ENCODE peak calls at places on chromosomes 3 and 15, in five cellular contexts. U is AG09319, V is mesothelial cell of epicardium, I is endothelial cell, Z is colonic mucosa. W is an unnamed sample.

GRCh38 chr15:65887565-65887964 is 18.3 kb downstream of the RAB11A start:
- DNase-seq in I (no peak), Z (no peak), U (no peak), V (no peak), W (no peak)

GRCh38 chr15:27017168-27017809 is 46.3 kb downstream of the GABRG3 start:
- DNase-seq in V (no peak), I (peak), Z (no peak), U (peak), W (no peak)

GRCh38 chr3:46998852-46999515 is 19.5 kb downstream of the NBEAL2 start:
- DNase-seq in I (no peak), V (no peak), U (no peak), Z (no peak), W (no peak)

GRCh38 chr3:45204136-45204535 is 22.0 kb downstream of the TMEM158 start:
- DNase-seq in I (no peak), Z (no peak), V (no peak), U (no peak), W (no peak)

GRCh38 chr3:107600784-107601183 is 78.0 kb downstream of the BBX start:
- DNase-seq in I (no peak), V (no peak), Z (no peak), U (no peak), W (no peak)

GRCh38 chr3:188595890-188596376 is 442.0 kb downstream of the LPP start:
- DNase-seq in U (peak), V (no peak), I (no peak), Z (no peak), W (no peak)

GRCh38 chr3:156307704-156308103 is 187.3 kb downstream of the KCNAB1 start:
- DNase-seq in U (peak), V (no peak), Z (peak), I (no peak), W (no peak)

GRCh38 chr15:101014276-101014675 is 95.1 kb downstream of the LRRK1 start:
- DNase-seq in I (no peak), Z (peak), V (no peak), U (no peak), W (peak)

GRCh38 chr3:53668872-53669271 is 174.5 kb downstream of the CACNA1D start:
- DNase-seq in U (no peak), V (no peak), Z (no peak), I (no peak), W (no peak)

GRCh38 chr3:62703423-62704167 is 171.6 kb downstream of the CADPS start:
- DNase-seq in Z (no peak), U (no peak), V (no peak), I (no peak), W (no peak)

GRCh38 chr15:90174140-90174891 is 26.8 kb upstream of the SEMA4B start:
- DNase-seq in U (no peak), I (no peak), V (no peak), Z (peak), W (no peak)

GRCh38 chr3:46579756-46580286 is 13.7 kb upstream of the LRRC2 start:
- DNase-seq in Z (no peak), I (no peak), U (no peak), V (no peak), W (no peak)

GRCh38 chr3:36795622-36796021 is 31.3 kb upstream of the DCLK3 start:
- DNase-seq in U (no peak), Z (no peak), V (no peak), I (no peak), W (no peak)

GRCh38 chr15:58501006-58501405 is 69.2 kb downstream of the LIPC start:
- DNase-seq in V (no peak), I (no peak), U (no peak), Z (no peak), W (no peak)

GRCh38 chr3:110589381-110589780 is 482.2 kb upstream of the NECTIN3 start:
- DNase-seq in I (no peak), U (no peak), V (no peak), Z (no peak), W (no peak)

GRCh38 chr3:45060165-45060897 is 34.2 kb downstream of the CLEC3B start:
- DNase-seq in V (no peak), U (no peak), I (no peak), Z (no peak), W (no peak)

DNA sequence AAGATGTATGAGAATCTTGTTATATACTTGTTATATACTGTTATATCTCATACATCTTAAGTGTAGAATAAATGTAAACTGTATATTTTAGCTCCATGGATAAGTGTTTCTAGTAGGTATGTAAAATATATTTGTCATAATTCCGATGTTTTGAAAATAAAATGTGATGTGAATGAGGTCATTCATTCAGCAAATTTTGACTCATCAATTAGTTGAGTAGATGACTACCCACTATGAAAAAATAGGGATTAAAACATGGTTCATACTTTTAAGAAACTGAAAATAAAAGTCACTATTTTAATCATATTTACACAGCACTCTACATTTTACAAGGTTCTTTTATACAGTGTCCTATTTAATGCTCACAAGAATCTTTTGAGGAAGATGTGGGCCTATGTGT is 28.4 kb upstream of the CNTN3 start:
- DNase-seq in Z (no peak), I (no peak), U (no peak), V (no peak), W (no peak)
- TF ChIP-seq CTCF in Z (no peak), I (no peak), U (no peak), V (no peak), W (no peak)

GRCh38 chr3:11162401-11163345 is 8.4 kb downstream of the HRH1 start:
- DNase-seq in U (no peak), Z (no peak), V (no peak), I (no peak), W (no peak)

GRCh38 chr3:11156026-11156410 is 1.7 kb downstream of the HRH1 start:
- DNase-seq in Z (no peak), V (no peak), I (no peak), U (no peak), W (no peak)

GRCh38 chr3:11161666-11162065 is 7.4 kb downstream of the HRH1 start:
- DNase-seq in U (no peak), V (no peak), Z (no peak), I (no peak), W (no peak)

GRCh38 chr3:11157406-11157805 is 3.1 kb downstream of the HRH1 start:
- DNase-seq in I (no peak), V (no peak), Z (no peak), U (no peak), W (no peak)

GRCh38 chr3:11159421-11159904 is 5.2 kb downstream of the HRH1 start:
- DNase-seq in I (no peak), Z (peak), U (peak), V (no peak), W (no peak)
- TF ChIP-seq CTCF in I (no peak), Z (no peak), U (peak), V (no peak), W (no peak)

GRCh38 chr3:85321892-85322291 is 363.1 kb downstream of the CADM2 start:
- DNase-seq in I (no peak), U (no peak), V (no peak), Z (no peak), W (no peak)
- TF ChIP-seq CTCF in I (no peak), U (no peak), V (no peak), Z (no peak), W (no peak)

DNA sequence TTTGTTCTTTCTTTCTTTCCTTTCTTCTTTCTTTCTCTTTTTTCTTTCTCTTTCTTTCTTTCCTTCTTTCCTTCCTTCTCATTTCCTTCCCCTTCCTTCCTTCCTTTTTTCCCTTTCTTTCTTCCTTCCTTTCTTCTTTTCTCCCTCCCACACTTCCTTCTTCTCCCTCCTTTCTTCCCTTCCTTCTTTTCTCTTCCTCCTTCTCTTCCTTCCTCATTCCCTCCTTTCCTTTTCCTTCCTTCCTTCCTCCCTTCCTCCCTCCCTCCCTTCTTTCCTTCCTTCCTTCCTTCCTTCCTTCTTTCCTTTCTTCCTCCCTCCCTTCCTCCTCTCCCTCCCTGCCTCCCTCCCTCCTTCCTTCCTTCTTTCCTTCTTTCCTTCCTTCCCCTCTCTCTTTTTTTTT is 755.7 kb upstream of the GRM7 start:
- DNase-seq in U (no peak), V (no peak), Z (no peak), I (no peak), W (no peak)
- TF ChIP-seq CTCF in U (no peak), V (no peak), Z (no peak), I (no peak), W (no peak)

GRCh38 chr3:33146791-33147445 is 33.1 kb downstream of the CRTAP start:
- DNase-seq in U (no peak), V (no peak), Z (no peak), I (no peak), W (no peak)
- TF ChIP-seq CTCF in U (no peak), V (no peak), Z (no peak), I (no peak), W (peak)

GRCh38 chr3:65669163-65669875 is 369.4 kb downstream of the MAGI1 start:
- DNase-seq in Z (no peak), I (no peak), U (peak), V (no peak), W (no peak)
- TF ChIP-seq CTCF in Z (no peak), I (no peak), U (no peak), V (no peak), W (no peak)

DNA sequence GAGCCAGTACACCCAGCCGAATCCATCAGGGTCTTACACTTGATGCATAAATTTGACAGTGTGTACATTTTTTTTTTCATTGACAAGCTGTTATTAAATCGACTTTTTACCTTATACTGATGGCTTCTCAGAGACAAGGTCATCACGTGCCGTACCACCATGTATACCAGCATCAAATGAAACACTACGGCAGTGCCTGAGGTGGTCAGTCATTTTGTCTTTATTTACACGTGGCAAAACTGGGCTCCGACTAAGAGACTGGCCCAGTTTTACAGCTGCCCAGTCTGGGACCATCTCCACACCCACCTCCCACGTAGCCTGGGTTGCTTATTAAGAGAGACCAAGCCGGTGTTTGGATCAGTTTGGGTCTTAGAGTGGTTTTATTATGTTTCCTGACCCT is 57.4 kb downstream of the TMEM266 start:
- DNase-seq in V (no peak), I (no peak), Z (no peak), U (no peak), W (no peak)
- TF ChIP-seq CTCF in V (no peak), I (no peak), Z (no peak), U (no peak), W (no peak)

DNA sequence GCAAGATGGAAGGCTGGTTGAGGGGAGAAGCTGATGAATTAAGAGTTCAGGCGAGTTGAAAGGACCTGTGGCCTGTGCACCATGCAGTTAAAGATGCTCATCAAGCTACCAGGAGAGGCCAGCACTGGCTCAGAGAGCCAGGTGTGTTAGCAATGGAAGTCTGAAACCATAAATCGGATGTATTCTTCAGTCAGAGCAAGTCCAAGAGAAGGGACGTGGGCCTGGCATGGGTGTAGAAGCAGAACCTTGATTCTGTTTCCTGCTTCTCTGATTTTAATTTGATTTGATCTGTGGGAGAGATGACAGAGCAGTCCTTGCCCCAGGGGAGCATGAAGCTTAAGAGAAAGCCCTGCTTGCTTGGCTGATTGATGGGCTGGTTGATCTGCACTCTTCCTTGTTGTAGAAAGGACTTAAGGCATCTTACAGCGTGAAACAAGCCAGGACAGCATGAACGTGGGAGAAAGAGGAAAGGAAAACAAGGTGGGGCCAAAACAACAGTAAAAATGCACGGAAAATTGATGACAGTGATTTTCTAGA is 10.9 kb downstream of the TM6SF1 start:
- DNase-seq in U (no peak), V (no peak), Z (no peak), I (no peak), W (no peak)
- TF ChIP-seq CTCF in U (no peak), V (no peak), Z (no peak), I (no peak), W (no peak)

GRCh38 chr15:88344786-88345185 is 88.2 kb upstream of the NTRK3 start:
- DNase-seq in Z (no peak), U (no peak), I (no peak), V (no peak), W (no peak)
- TF ChIP-seq CTCF in Z (no peak), U (no peak), I (no peak), V (no peak), W (no peak)